ENCODE peak calls at places on chromosome 6, in six cellular contexts. M is astrocyte of the spinal cord; Q is foreskin fibroblast; R is IMR-90; A is stimulated activated CD8-positive, alpha-beta memory T cell treated with anti-CD3 and anti-CD28 coated beads, Interleukin-2, amount 100 ng/mL, for 1 hour; G is neural progenitor cell. K is an unnamed sample.

GRCh38 chr6:88763160-88763559 is 200.3 kb downstream of the RNGTT start:
- DNase-seq in M (no peak), Q (no peak), R (peak; percentile 43), A (no peak), G (no peak), K (no peak)

GRCh38 chr6:168334072-168334471 is 14.5 kb upstream of the DACT2 start:
- DNase-seq in M (no peak), Q (no peak), R (no peak), A (no peak), G (no peak), K (no peak)

GRCh38 chr6:72817208-72817607 is 195.3 kb downstream of the KCNQ5 start:
- DNase-seq in M (no peak), Q (no peak), R (no peak), A (no peak), G (no peak), K (no peak)

GRCh38 chr6:159203304-159204005 is 34.3 kb downstream of the FNDC1 start:
- DNase-seq in M (peak; percentile 83), Q (peak; percentile 95), R (peak; percentile 89), A (no peak), G (no peak), K (no peak)

GRCh38 chr6:42026540-42026939 is 23.8 kb upstream of the TAF8 start:
- DNase-seq in M (no peak), Q (no peak), R (no peak), A (no peak), G (no peak), K (no peak)

GRCh38 chr6:3277851-3278416 is 19.2 kb downstream of the PSMG4 start:
- DNase-seq in M (no peak), Q (peak; percentile 11), R (no peak), A (no peak), G (no peak), K (no peak)

GRCh38 chr6:3318226-3318625 is 59.5 kb downstream of the PSMG4 start:
- DNase-seq in M (no peak), Q (no peak), R (no peak), A (no peak), G (no peak), K (no peak)

GRCh38 chr6:53539561-53539960 is 5.3 kb downstream of the GCLC start:
- DNase-seq in M (no peak), Q (no peak), R (no peak), A (no peak), G (no peak), K (no peak)

GRCh38 chr6:5999688-6000608 is 6.8 kb downstream of the NRN1 start:
- DNase-seq in M (no peak), Q (no peak), R (no peak), A (no peak), G (peak; percentile 51), K (no peak)

GRCh38 chr6:53984163-53984562 is 127.1 kb upstream of the MLIP start:
- DNase-seq in M (peak; percentile 91), Q (peak; percentile 94), R (peak; percentile 94), A (no peak), G (no peak), K (no peak)

GRCh38 chr6:113994934-113995342 is 24.0 kb upstream of the HDAC2 start:
- DNase-seq in M (peak; percentile 92), Q (peak; percentile 94), R (peak; percentile 93), A (no peak), G (peak; percentile 82), K (peak; percentile 35)

GRCh38 chr6:15475261-15475660 is 187.6 kb downstream of the DTNBP1 start:
- DNase-seq in M (no peak), Q (no peak), R (no peak), A (no peak), G (no peak), K (no peak)

GRCh38 chr6:166415833-166416347 is 33.1 kb upstream of the MPC1 start:
- DNase-seq in M (no peak), Q (no peak), R (no peak), A (no peak), G (no peak), K (no peak)

GRCh38 chr6:141488466-141488865 is 644.3 kb upstream of the GJE1 start:
- DNase-seq in M (peak; percentile 39), Q (peak; percentile 50), R (peak; percentile 46), A (no peak), G (no peak), K (peak; percentile 11)

GRCh38 chr6:119348308-119349040 is 1.1 kb downstream of the MAN1A1 start:
- DNase-seq in M (peak; percentile 29), Q (peak; percentile 48), R (peak; percentile 29), A (no peak), G (peak; percentile 71), K (peak; percentile 45)